ENCODE peak calls at places on chromosomes 6 and 20, in six cellular contexts. One of them, this sample, is unnamed.

GRCh38 chr20:58349586-58349985 is 39.4 kb upstream of the VAPB start:
- DNase-seq in pancreas: no peak
- DNase-seq in colonic mucosa: no peak
- DNase-seq in adrenal gland: no peak
- DNase-seq in heart right ventricle: no peak
- DNase-seq in PC-3: peak; percentile 94
- DNase-seq in this sample: peak; percentile 79

GRCh38 chr20:32993484-32994050 is 10.7 kb downstream of the SUN5 start:
- DNase-seq in pancreas: no peak
- DNase-seq in colonic mucosa: no peak
- DNase-seq in adrenal gland: no peak
- DNase-seq in heart right ventricle: no peak
- DNase-seq in PC-3: no peak
- DNase-seq in this sample: no peak

GRCh38 chr6:122614303-122614702 is 4.1 kb downstream of the PKIB start:
- DNase-seq in pancreas: no peak
- DNase-seq in colonic mucosa: no peak
- DNase-seq in adrenal gland: no peak
- DNase-seq in heart right ventricle: no peak
- DNase-seq in PC-3: no peak
- DNase-seq in this sample: no peak

GRCh38 chr20:32535953-32536823 is 48.9 kb downstream of the NOL4L start:
- DNase-seq in pancreas: peak; percentile 84
- DNase-seq in colonic mucosa: peak; percentile 81
- DNase-seq in adrenal gland: no peak
- DNase-seq in heart right ventricle: peak; percentile 48
- DNase-seq in PC-3: peak; percentile 54
- DNase-seq in this sample: no peak

GRCh38 chr6:135853227-135853626 is 1.7 kb downstream of the PDE7B start:
- DNase-seq in pancreas: no peak
- DNase-seq in colonic mucosa: no peak
- DNase-seq in adrenal gland: no peak
- DNase-seq in heart right ventricle: no peak
- DNase-seq in PC-3: no peak
- DNase-seq in this sample: peak; percentile 36

GRCh38 chr6:29656798-29657197 is at the start of gene MOG:
- DNase-seq in pancreas: no peak
- DNase-seq in colonic mucosa: no peak
- DNase-seq in adrenal gland: no peak
- DNase-seq in heart right ventricle: no peak
- DNase-seq in PC-3: no peak
- DNase-seq in this sample: no peak

GRCh38 chr20:49283703-49284625 is 6.1 kb upstream of the ZNFX1 start:
- DNase-seq in pancreas: no peak
- DNase-seq in colonic mucosa: no peak
- DNase-seq in adrenal gland: no peak
- DNase-seq in heart right ventricle: no peak
- DNase-seq in PC-3: peak; percentile 15
- DNase-seq in this sample: no peak

GRCh38 chr6:122376246-122376645 is 23.2 kb upstream of the HSF2 start:
- DNase-seq in pancreas: no peak
- DNase-seq in colonic mucosa: no peak
- DNase-seq in adrenal gland: no peak
- DNase-seq in heart right ventricle: no peak
- DNase-seq in PC-3: no peak
- DNase-seq in this sample: no peak

GRCh38 chr6:77620290-77620882 is 32.5 kb upstream of the MEI4 start:
- DNase-seq in pancreas: no peak
- DNase-seq in colonic mucosa: peak; percentile 17
- DNase-seq in adrenal gland: no peak
- DNase-seq in heart right ventricle: no peak
- DNase-seq in PC-3: peak; percentile 3
- DNase-seq in this sample: no peak

GRCh38 chr20:602357-602970 is 7.6 kb downstream of the TCF15 start:
- DNase-seq in pancreas: no peak
- DNase-seq in colonic mucosa: no peak
- DNase-seq in adrenal gland: peak; percentile 53
- DNase-seq in heart right ventricle: peak; percentile 82
- DNase-seq in PC-3: no peak
- DNase-seq in this sample: no peak

GRCh38 chr6:47106721-47107197 is 64.6 kb upstream of the ADGRF1 start:
- DNase-seq in pancreas: no peak
- DNase-seq in colonic mucosa: no peak
- DNase-seq in adrenal gland: no peak
- DNase-seq in heart right ventricle: no peak
- DNase-seq in PC-3: peak; percentile 27
- DNase-seq in this sample: peak; percentile 38

GRCh38 chr6:111032493-111033140 is 50.8 kb downstream of the RPF2 start:
- DNase-seq in pancreas: no peak
- DNase-seq in colonic mucosa: no peak
- DNase-seq in adrenal gland: no peak
- DNase-seq in heart right ventricle: no peak
- DNase-seq in PC-3: no peak
- DNase-seq in this sample: peak; percentile 53

GRCh38 chr6:33697845-33698244 is 13.7 kb downstream of the UQCC2 start:
- DNase-seq in pancreas: no peak
- DNase-seq in colonic mucosa: no peak
- DNase-seq in adrenal gland: no peak
- DNase-seq in heart right ventricle: no peak
- DNase-seq in PC-3: no peak
- DNase-seq in this sample: no peak

GRCh38 chr6:132270745-132271414 is 130.4 kb downstream of the MOXD1 start:
- DNase-seq in pancreas: no peak
- DNase-seq in colonic mucosa: no peak
- DNase-seq in adrenal gland: no peak
- DNase-seq in heart right ventricle: no peak
- DNase-seq in PC-3: peak; percentile 1
- DNase-seq in this sample: peak; percentile 49

GRCh38 chr6:61711849-61712248 is 574.2 kb downstream of the KHDRBS2 start:
- DNase-seq in pancreas: no peak
- DNase-seq in colonic mucosa: no peak
- DNase-seq in adrenal gland: no peak
- DNase-seq in heart right ventricle: no peak
- DNase-seq in PC-3: peak; percentile 12
- DNase-seq in this sample: no peak

GRCh38 chr6:95364016-95364604 is 213.2 kb upstream of the MANEA start:
- DNase-seq in pancreas: no peak
- DNase-seq in colonic mucosa: no peak
- DNase-seq in adrenal gland: no peak
- DNase-seq in heart right ventricle: no peak
- DNase-seq in PC-3: peak; percentile 39
- DNase-seq in this sample: peak; percentile 2

GRCh38 chr20:56689318-56689717 is 60.2 kb downstream of the TFAP2C start:
- DNase-seq in pancreas: no peak
- DNase-seq in colonic mucosa: no peak
- DNase-seq in adrenal gland: no peak
- DNase-seq in heart right ventricle: no peak
- DNase-seq in PC-3: peak; percentile 98
- DNase-seq in this sample: peak; percentile 1

GRCh38 chr6:20377623-20378265 is 23.9 kb upstream of the E2F3 start:
- DNase-seq in pancreas: no peak
- DNase-seq in colonic mucosa: no peak
- DNase-seq in adrenal gland: no peak
- DNase-seq in heart right ventricle: no peak
- DNase-seq in PC-3: peak; percentile 13
- DNase-seq in this sample: peak; percentile 49

GRCh38 chr20:29079769-29080690 is 2177.4 kb upstream of the DEFB115 start:
- DNase-seq in pancreas: peak; percentile 27
- DNase-seq in colonic mucosa: peak; percentile 53
- DNase-seq in adrenal gland: no peak
- DNase-seq in heart right ventricle: peak; percentile 13
- DNase-seq in PC-3: no peak
- DNase-seq in this sample: peak; percentile 9

GRCh38 chr20:23225407-23226060 is 125.1 kb upstream of the NXT1 start:
- DNase-seq in pancreas: no peak
- DNase-seq in colonic mucosa: peak; percentile 47
- DNase-seq in adrenal gland: peak; percentile 53
- DNase-seq in heart right ventricle: no peak
- DNase-seq in PC-3: no peak
- DNase-seq in this sample: peak; percentile 76

GRCh38 chr20:35823147-35823546 is 51.3 kb downstream of the PHF20 start:
- DNase-seq in pancreas: no peak
- DNase-seq in colonic mucosa: no peak
- DNase-seq in adrenal gland: no peak
- DNase-seq in heart right ventricle: no peak
- DNase-seq in PC-3: no peak
- DNase-seq in this sample: no peak

GRCh38 chr6:42402184-42402583 is 49.5 kb downstream of the TRERF1 start:
- DNase-seq in pancreas: no peak
- DNase-seq in colonic mucosa: no peak
- DNase-seq in adrenal gland: no peak
- DNase-seq in heart right ventricle: no peak
- DNase-seq in PC-3: peak; percentile 46
- DNase-seq in this sample: peak; percentile 65

GRCh38 chr6:29734046-29735018 is 11.1 kb downstream of the HLA-F start:
- DNase-seq in pancreas: no peak
- DNase-seq in colonic mucosa: no peak
- DNase-seq in adrenal gland: no peak
- DNase-seq in heart right ventricle: no peak
- DNase-seq in PC-3: no peak
- DNase-seq in this sample: no peak

GRCh38 chr6:132964868-132965382 is 150.6 kb downstream of the RPS12 start:
- DNase-seq in pancreas: no peak
- DNase-seq in colonic mucosa: no peak
- DNase-seq in adrenal gland: no peak
- DNase-seq in heart right ventricle: no peak
- DNase-seq in PC-3: peak; percentile 5
- DNase-seq in this sample: peak; percentile 47

GRCh38 chr6:21946298-21946783 is 350.5 kb downstream of the PRL start:
- DNase-seq in pancreas: no peak
- DNase-seq in colonic mucosa: no peak
- DNase-seq in adrenal gland: no peak
- DNase-seq in heart right ventricle: no peak
- DNase-seq in PC-3: peak; percentile 46
- DNase-seq in this sample: peak; percentile 93
- H3K27ac ChIP-seq in pancreas: no peak overlapping the region
- H3K27ac ChIP-seq in colonic mucosa: no peak overlapping the region
- H3K27ac ChIP-seq in adrenal gland: no peak overlapping the region
- H3K27ac ChIP-seq in heart right ventricle: no peak overlapping the region
- H3K27ac ChIP-seq in PC-3: no peak overlapping the region
- H3K27ac ChIP-seq in this sample: no peak overlapping the region

GRCh38 chr20:63740070-63740500 is 509 bp downstream of the SLC2A4RG start:
- DNase-seq in pancreas: peak; percentile 71
- DNase-seq in colonic mucosa: peak; percentile 49
- DNase-seq in adrenal gland: peak; percentile 31
- DNase-seq in heart right ventricle: peak; percentile 65
- DNase-seq in PC-3: peak; percentile 54
- DNase-seq in this sample: peak; percentile 37

GRCh38 chr20:63741354-63741675 is 1.7 kb downstream of the SLC2A4RG start:
- DNase-seq in pancreas: no peak
- DNase-seq in colonic mucosa: no peak
- DNase-seq in adrenal gland: no peak
- DNase-seq in heart right ventricle: no peak
- DNase-seq in PC-3: no peak
- DNase-seq in this sample: no peak

GRCh38 chr20:63739129-63740069 is at the start of gene SLC2A4RG:
- DNase-seq in pancreas: peak; percentile 91
- DNase-seq in colonic mucosa: peak; percentile 82
- DNase-seq in adrenal gland: peak; percentile 65
- DNase-seq in heart right ventricle: peak; percentile 85
- DNase-seq in PC-3: peak; percentile 85
- DNase-seq in this sample: peak; percentile 63

GRCh38 chr20:63741676-63742380 is 2.3 kb downstream of the SLC2A4RG start:
- DNase-seq in pancreas: peak; percentile 55
- DNase-seq in colonic mucosa: no peak
- DNase-seq in adrenal gland: peak; percentile 27
- DNase-seq in heart right ventricle: no peak
- DNase-seq in PC-3: no peak
- DNase-seq in this sample: no peak

DNA sequence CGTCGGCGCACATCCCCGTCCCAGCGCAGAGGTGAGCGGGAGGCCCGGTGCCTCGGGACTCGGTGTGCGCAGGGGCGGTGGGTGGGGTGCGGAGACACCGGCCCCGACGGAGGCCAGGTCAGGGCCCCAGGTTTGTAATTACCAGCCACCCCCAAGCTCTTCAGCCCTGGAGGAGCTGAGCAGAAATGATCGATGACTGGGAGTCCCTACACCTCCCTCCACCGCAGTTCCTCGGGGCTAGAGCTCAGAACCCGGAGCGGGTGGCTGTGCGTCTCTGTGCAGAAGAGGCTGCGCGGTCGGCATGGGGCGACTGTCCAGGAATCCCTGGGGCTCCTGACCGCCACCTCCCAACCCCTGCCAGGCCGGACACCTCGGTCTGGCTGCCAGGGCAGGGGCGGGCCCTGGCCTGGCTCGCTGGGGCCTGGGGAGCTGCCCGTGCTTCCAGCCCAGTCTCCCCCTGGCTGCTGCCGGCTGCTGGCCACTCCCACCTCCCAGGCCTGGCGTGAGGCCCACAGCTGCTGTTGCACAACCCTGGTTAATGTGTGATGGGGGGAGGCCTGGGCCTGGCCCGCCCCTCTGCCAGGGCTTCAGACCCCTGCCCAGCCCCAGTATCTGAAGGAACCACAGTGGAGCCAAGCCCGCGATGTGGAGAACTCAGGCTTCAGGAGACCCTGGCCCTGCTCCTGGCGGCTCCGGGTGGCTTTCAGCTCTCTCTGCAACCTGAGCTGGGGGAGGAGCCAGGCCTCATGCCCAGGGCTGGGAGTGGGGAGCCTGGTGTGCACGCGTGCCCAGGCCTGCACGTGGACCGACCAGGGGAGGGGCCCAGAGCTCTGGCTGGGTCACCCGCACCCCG is 1.2 kb downstream of the SLC2A4RG start:
- DNase-seq in pancreas: peak; percentile 98
- DNase-seq in colonic mucosa: peak; percentile 95
- DNase-seq in adrenal gland: peak; percentile 96
- DNase-seq in heart right ventricle: peak; percentile 95
- DNase-seq in PC-3: peak; percentile 84
- DNase-seq in this sample: peak; percentile 95
- TF ChIP-seq CTCF in pancreas: no peak
- TF ChIP-seq CTCF in colonic mucosa: no peak
- TF ChIP-seq CTCF in adrenal gland: peak; percentile 9
- TF ChIP-seq CTCF in heart right ventricle: no peak
- TF ChIP-seq CTCF in PC-3: no peak
- TF ChIP-seq CTCF in this sample: no peak

GRCh38 chr6:1479095-1479494 is 89.7 kb downstream of the FOXF2 start:
- DNase-seq in pancreas: no peak
- DNase-seq in colonic mucosa: no peak
- DNase-seq in adrenal gland: no peak
- DNase-seq in heart right ventricle: no peak
- DNase-seq in PC-3: peak; percentile 5
- DNase-seq in this sample: peak; percentile 93
- H3K27ac ChIP-seq in pancreas: no peak overlapping the region
- H3K27ac ChIP-seq in colonic mucosa: no peak overlapping the region
- H3K27ac ChIP-seq in adrenal gland: no peak overlapping the region
- H3K27ac ChIP-seq in heart right ventricle: no peak overlapping the region
- H3K27ac ChIP-seq in PC-3: no peak overlapping the region
- H3K27ac ChIP-seq in this sample: peak overlapping the region; percentile 15

DNA sequence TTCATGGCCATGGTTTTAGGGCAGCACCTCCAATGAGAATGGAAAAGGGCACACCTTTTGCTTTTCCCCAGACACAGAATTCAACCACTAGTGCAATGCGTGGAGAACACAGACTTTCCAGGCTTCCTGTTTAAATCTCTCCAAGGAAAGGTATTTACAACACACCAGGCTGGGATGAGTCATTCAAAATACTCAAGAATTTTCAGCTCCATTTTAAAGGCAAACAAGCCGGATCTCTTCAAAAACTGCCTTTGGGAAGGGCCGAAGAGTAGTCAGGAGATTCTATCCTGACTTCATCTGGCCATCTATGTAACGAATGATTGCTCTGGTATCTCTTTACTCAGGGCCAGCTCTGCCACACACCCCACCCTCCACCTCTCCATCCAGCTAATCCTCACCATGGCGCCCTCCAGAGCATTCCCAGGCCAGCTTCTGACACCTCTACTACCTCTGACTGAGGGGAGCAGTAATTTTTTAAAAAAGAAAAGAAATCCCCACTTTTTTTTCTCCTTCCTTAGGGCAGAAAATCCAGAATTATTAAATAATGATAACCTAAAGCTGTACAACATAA is 254.6 kb downstream of the LY86 start:
- DNase-seq in pancreas: no peak
- DNase-seq in colonic mucosa: no peak
- DNase-seq in adrenal gland: no peak
- DNase-seq in heart right ventricle: no peak
- DNase-seq in PC-3: peak; percentile 82
- DNase-seq in this sample: peak; percentile 56
- TF ChIP-seq CTCF in pancreas: no peak
- TF ChIP-seq CTCF in colonic mucosa: no peak
- TF ChIP-seq CTCF in adrenal gland: no peak
- TF ChIP-seq CTCF in heart right ventricle: no peak
- TF ChIP-seq CTCF in PC-3: no peak
- TF ChIP-seq CTCF in this sample: no peak